ENCODE peak calls at places on chromosomes 1 and 21, in nine cellular contexts. A is NCI-H524 treated with DMSO at 0.1 percent for 48 hours; H is stimulated activated CD4-positive, alpha-beta T cell treated with anti-CD3 and anti-CD28 coated beads, TNF-alpha, amount 100 ng/mL, for 4 hours; V is iris pigment epithelial cell; Q is OCI-LY7; W is vagina; C is IMR-90; S is lower lobe of right lung; X is activated T-cell treated with anti-CD3 and anti-CD28 coated beads, Interleukin-2, amount 50 U/mL, for 72 hours. I is an unnamed sample.

GRCh38 chr1:209250970-209251636 is 332.4 kb upstream of the CAMK1G start:
- DNase-seq in A (peak), H (no peak), V (no peak), Q (no peak), W (no peak), C (no peak), S (no peak), X (no peak), I (no peak)

GRCh38 chr1:31643976-31644559 is 608 bp downstream of the PEF1 start:
- DNase-seq in A (no peak), H (no peak), V (no peak), Q (no peak), W (no peak), C (no peak), S (no peak), X (peak), I (no peak)

GRCh38 chr21:38985423-38986378 is 180.0 kb downstream of the ETS2 start:
- DNase-seq in A (peak), H (no peak), V (peak), Q (no peak), W (no peak), C (peak), S (peak), X (peak), I (peak)

GRCh38 chr21:36887983-36888382 is 78.5 kb downstream of the HLCS start:
- DNase-seq in A (no peak), H (no peak), V (no peak), Q (no peak), W (peak), C (no peak), S (no peak), X (no peak), I (no peak)

GRCh38 chr1:234144866-234145265 is 228.4 kb upstream of the COA6 start:
- DNase-seq in A (no peak), H (no peak), V (no peak), Q (no peak), W (no peak), C (no peak), S (no peak), X (no peak), I (no peak)

GRCh38 chr1:113657126-113657525 is 102.2 kb downstream of the PHTF1 start:
- DNase-seq in A (no peak), H (no peak), V (no peak), Q (no peak), W (no peak), C (no peak), S (no peak), X (no peak), I (no peak)

GRCh38 chr21:35168702-35169101 is 119.6 kb upstream of the RUNX1 start:
- DNase-seq in A (no peak), H (no peak), V (no peak), Q (no peak), W (no peak), C (no peak), S (no peak), X (no peak), I (no peak)

GRCh38 chr1:15683411-15684039 is 595 bp upstream of the PLEKHM2 start:
- DNase-seq in A (no peak), H (no peak), V (no peak), Q (no peak), W (no peak), C (no peak), S (no peak), X (no peak), I (no peak)

GRCh38 chr1:167829868-167830267 is 84.1 kb downstream of the ADCY10 start:
- DNase-seq in A (no peak), H (no peak), V (no peak), Q (no peak), W (no peak), C (no peak), S (no peak), X (no peak), I (no peak)

GRCh38 chr21:44764319-44765230 is 37.0 kb downstream of the UBE2G2 start:
- DNase-seq in A (no peak), H (no peak), V (no peak), Q (no peak), W (no peak), C (no peak), S (no peak), X (no peak), I (no peak)

GRCh38 chr1:234976880-234977680 is 151.6 kb downstream of the TOMM20 start:
- DNase-seq in A (no peak), H (no peak), V (no peak), Q (no peak), W (no peak), C (no peak), S (no peak), X (no peak), I (no peak)

GRCh38 chr1:236322566-236323409 is 41.0 kb upstream of the ERO1B start:
- DNase-seq in A (no peak), H (no peak), V (no peak), Q (no peak), W (no peak), C (no peak), S (no peak), X (no peak), I (no peak)

GRCh38 chr1:76501576-76502219 is 365.6 kb upstream of the ST6GALNAC5 start:
- DNase-seq in A (no peak), H (no peak), V (no peak), Q (no peak), W (no peak), C (no peak), S (no peak), X (no peak), I (no peak)

I was measured in T-helper 2 cell treated with Interferon-gamma antibody and Interleukin-4, amounts not matched to agents 5 μg/mL and 100 μg/mL, for 36 hours.